ENCODE peak calls at places on chromosome 22, in five cellular contexts. H is cardiac muscle cell; P is CD8-positive, alpha-beta T cell; Q is cardiac fibroblast; C is stomach. W is an unnamed sample.

GRCh38 chr22:22342697-22343602 is 98.4 kb downstream of the VPREB1 start:
- DNase-seq in H (peak; percentile 25), P (peak; percentile 56), Q (peak; percentile 29), C (peak; percentile 81), W (no peak)

GRCh38 chr22:44574057-44574456 is 76.0 kb upstream of the RTL6 start:
- DNase-seq in H (peak; percentile 76), P (no peak), Q (peak; percentile 69), C (peak; percentile 41), W (peak; percentile 84)

GRCh38 chr22:48331691-48332220 is 1495.9 kb downstream of the BRD1 start:
- DNase-seq in H (no peak), P (no peak), Q (no peak), C (no peak), W (no peak)

GRCh38 chr22:44399906-44400762 is 87.4 kb upstream of the SHISAL1 start:
- DNase-seq in H (no peak), P (no peak), Q (no peak), C (peak; percentile 17), W (no peak)

GRCh38 chr22:38258895-38259294 is 13.9 kb downstream of the TMEM184B start:
- DNase-seq in H (peak; percentile 90), P (no peak), Q (peak; percentile 70), C (no peak), W (no peak)

GRCh38 chr22:38314992-38315800 is 2.0 kb downstream of the CSNK1E start:
- DNase-seq in H (peak; percentile 34), P (no peak), Q (no peak), C (peak; percentile 36), W (no peak)

GRCh38 chr22:17767236-17768065 is 6.8 kb downstream of the BID start:
- DNase-seq in H (no peak), P (no peak), Q (no peak), C (no peak), W (no peak)

GRCh38 chr22:44389181-44389580 is 76.4 kb upstream of the SHISAL1 start:
- DNase-seq in H (no peak), P (no peak), Q (no peak), C (no peak), W (peak; percentile 35)

GRCh38 chr22:35393116-35394010 is 6.6 kb upstream of the MCM5 start:
- DNase-seq in H (no peak), P (no peak), Q (no peak), C (no peak), W (no peak)

GRCh38 chr22:35725521-35725920 is 7.8 kb downstream of the APOL5 start:
- DNase-seq in H (no peak), P (no peak), Q (no peak), C (no peak), W (no peak)

GRCh38 chr22:23547818-23548500 is 32.1 kb downstream of the IGLL1 start:
- DNase-seq in H (no peak), P (no peak), Q (no peak), C (no peak), W (no peak)

GRCh38 chr22:29689872-29690213 is 30.0 kb upstream of the CABP7 start:
- DNase-seq in H (peak; percentile 67), P (no peak), Q (peak; percentile 60), C (peak; percentile 75), W (no peak)

GRCh38 chr22:20918663-20919220 is 1.5 kb downstream of the CRKL start:
- DNase-seq in H (no peak), P (no peak), Q (no peak), C (no peak), W (no peak)

GRCh38 chr22:38207898-38208432 is 6.2 kb downstream of the MAFF start:
- DNase-seq in H (no peak), P (no peak), Q (no peak), C (no peak), W (no peak)

GRCh38 chr22:45335021-45335818 is 25.5 kb downstream of the FAM118A start:
- DNase-seq in H (no peak), P (no peak), Q (no peak), C (no peak), W (no peak)

GRCh38 chr22:36566720-36567119 is 37.8 kb upstream of the EIF3D start:
- DNase-seq in H (no peak), P (no peak), Q (no peak), C (no peak), W (no peak)

GRCh38 chr22:35330258-35330861 is 30.7 kb downstream of the TOM1 start:
- DNase-seq in H (peak; percentile 95), P (peak; percentile 37), Q (peak; percentile 89), C (peak; percentile 63), W (no peak)

GRCh38 chr22:31611065-31611760 is 50.8 kb downstream of the PISD start:
- DNase-seq in H (peak; percentile 70), P (no peak), Q (no peak), C (no peak), W (peak; percentile 54)

GRCh38 chr22:31586137-31586920 is 75.7 kb downstream of the PISD start:
- DNase-seq in H (peak; percentile 91), P (no peak), Q (peak; percentile 94), C (no peak), W (no peak)

GRCh38 chr22:23242473-23243001 is 62.2 kb downstream of the BCR start:
- DNase-seq in H (no peak), P (no peak), Q (no peak), C (no peak), W (no peak)

GRCh38 chr22:44931077-44931540 is 78.7 kb downstream of the PHF21B start:
- DNase-seq in H (peak; percentile 55), P (no peak), Q (no peak), C (no peak), W (no peak)

GRCh38 chr22:22666307-22667091 is 22.1 kb downstream of the GGTLC2 start:
- DNase-seq in H (peak; percentile 54), P (no peak), Q (peak; percentile 56), C (peak; percentile 38), W (no peak)

GRCh38 chr22:28123989-28124766 is 205.1 kb upstream of the PITPNB start:
- DNase-seq in H (no peak), P (no peak), Q (no peak), C (no peak), W (no peak)

GRCh38 chr22:30564766-30565118 is 9.7 kb downstream of the GAL3ST1 start:
- DNase-seq in H (no peak), P (no peak), Q (no peak), C (no peak), W (no peak)

GRCh38 chr22:30865656-30866055 is 102.9 kb downstream of the MORC2 start:
- DNase-seq in H (no peak), P (no peak), Q (no peak), C (no peak), W (peak; percentile 20)

GRCh38 chr22:44659140-44659539 is 42.9 kb upstream of the PRR5 start:
- DNase-seq in H (peak; percentile 50), P (no peak), Q (no peak), C (no peak), W (no peak)

GRCh38 chr22:45296628-45297297 is 12.0 kb downstream of the UPK3A start:
- DNase-seq in H (no peak), P (peak; percentile 36), Q (no peak), C (no peak), W (no peak)

GRCh38 chr22:31124290-31124689 is 1.5 kb downstream of the INPP5J start:
- DNase-seq in H (no peak), P (no peak), Q (no peak), C (no peak), W (no peak)

GRCh38 chr22:36425977-36426523 is 38.3 kb upstream of the MYH9 start:
- DNase-seq in H (peak; percentile 73), P (no peak), Q (peak; percentile 55), C (no peak), W (no peak)

GRCh38 chr22:30411780-30412179 is 13.8 kb upstream of the MTFP1 start:
- DNase-seq in H (no peak), P (no peak), Q (no peak), C (no peak), W (no peak)

GRCh38 chr22:32888976-32889375 is 87.5 kb downstream of the TIMP3 start:
- DNase-seq in H (no peak), P (no peak), Q (no peak), C (no peak), W (no peak)

GRCh38 chr22:33599596-33599995 is 320.7 kb downstream of the LARGE1 start:
- DNase-seq in H (no peak), P (no peak), Q (no peak), C (no peak), W (no peak)

DNA sequence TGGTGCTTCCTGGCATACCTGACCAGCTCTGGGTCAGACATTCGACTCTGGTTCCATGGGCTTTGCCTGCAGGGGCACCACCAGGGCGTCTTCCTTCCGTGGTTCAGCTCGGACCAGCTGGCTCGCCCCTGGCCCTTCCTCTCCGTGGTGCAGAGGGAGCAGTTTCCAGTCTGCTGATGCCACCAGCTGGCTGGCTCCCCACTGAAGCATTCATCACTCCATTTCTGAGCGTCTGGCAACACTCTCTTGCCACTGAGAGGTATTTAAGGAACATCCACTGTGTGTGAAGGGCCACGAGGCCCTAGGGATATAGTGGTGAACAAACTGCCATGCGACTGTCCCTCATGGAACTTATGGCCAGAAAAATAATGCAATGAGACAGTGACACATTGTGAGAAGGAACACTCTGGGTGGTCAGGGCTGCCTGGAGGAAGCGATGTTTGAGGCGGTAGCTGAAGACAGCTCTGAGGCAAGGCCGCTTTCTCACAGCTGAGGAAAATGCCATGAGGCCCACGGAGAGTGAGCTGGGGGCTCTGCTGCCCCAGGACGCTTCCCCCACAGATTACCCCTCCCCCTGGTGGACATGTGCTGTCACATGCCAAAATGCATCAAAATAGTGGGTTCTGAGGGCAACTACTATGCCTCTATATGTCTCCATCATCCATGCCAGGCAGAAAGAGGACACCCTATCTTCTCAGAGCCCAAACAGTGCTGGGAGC is 44.9 kb upstream of the ARFGAP3 start:
- DNase-seq in H (no peak), P (no peak), Q (no peak), C (no peak), W (no peak)
- TF ChIP-seq CTCF in H (peak; percentile 24), P (no peak), Q (peak; percentile 31), C (no peak), W (no peak)

DNA sequence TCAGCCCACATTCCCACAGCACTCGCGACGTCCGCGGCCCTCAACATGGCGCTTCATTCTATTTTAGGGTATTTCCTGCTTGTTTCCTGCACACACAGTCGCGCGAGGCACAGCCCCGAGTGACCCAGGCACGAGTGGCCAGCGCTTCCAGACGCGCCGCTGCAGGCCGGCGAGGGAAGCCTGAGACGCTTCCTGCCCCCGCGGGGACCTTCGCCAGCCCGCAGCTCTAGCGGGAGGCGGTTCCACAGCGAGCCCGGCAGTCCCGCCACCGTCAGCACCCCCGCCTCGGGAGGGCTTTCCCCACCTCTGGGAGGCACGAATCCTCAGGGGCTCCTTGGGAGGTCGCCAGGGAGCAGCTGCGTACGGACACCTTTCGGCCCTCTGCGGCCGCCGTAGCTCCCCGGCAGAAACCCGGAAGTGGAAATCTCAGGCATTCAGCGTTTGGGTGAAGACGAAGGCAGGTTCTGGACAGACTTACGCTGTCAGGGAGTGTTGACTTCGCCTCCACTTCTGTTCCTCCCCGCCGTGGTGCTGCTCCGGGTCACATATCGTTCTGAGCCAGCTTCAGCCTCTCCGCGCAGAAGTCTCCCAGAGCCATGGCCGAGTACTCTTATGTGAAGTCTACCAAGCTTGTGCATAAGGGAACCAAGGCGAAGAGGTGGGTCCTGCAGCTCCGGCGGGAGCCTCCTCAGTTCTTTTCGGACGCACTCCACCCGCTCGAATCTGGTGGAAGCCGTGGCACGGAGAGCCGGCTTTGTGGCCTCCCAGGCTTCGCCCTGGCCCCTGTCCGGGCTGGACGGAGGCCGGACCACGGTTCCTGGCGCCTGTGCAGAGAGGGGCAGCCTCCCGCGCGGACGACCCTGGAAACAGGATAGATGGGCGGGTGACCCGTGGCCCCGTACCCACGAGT is 2925.9 kb upstream of the OR11H1 start:
- DNase-seq in H (no peak), P (no peak), Q (no peak), C (peak; percentile 29), W (peak; percentile 38)
- H3K4me3 ChIP-seq in H (no peak overlapping the region), P (no peak overlapping the region), Q (peak overlapping the region; percentile 9), C (no peak overlapping the region), W (no peak overlapping the region)

GRCh38 chr22:39525658-39525975 is 5.3 kb downstream of the ATF4 start:
- DNase-seq in H (no peak), P (no peak), Q (no peak), C (no peak), W (no peak)
- TF ChIP-seq CTCF in H (no peak), P (no peak), Q (no peak), C (no peak), W (no peak)

GRCh38 chr22:46735747-46736608 is 2.1 kb downstream of the CERK start:
- DNase-seq in H (no peak), P (no peak), Q (no peak), C (no peak), W (no peak)
- H3K4me3 ChIP-seq in H (peak overlapping the region; percentile 61), P (peak overlapping the region; percentile 59), Q (no peak overlapping the region), C (peak overlapping the region; percentile 93), W (no peak overlapping the region)

W was measured in RWPE2.